ENCODE peak calls at places on chromosomes 2 and 18, in five cellular contexts. D is Peyer's patch, Z is psoas muscle, E is GM23248, L is right cardiac atrium. Y is an unnamed sample.
A peak's percentile ranks its signal among the peaks of the same experiment; 100 is the strongest.

GRCh38 chr2:201964631-201965206 is 68.9 kb upstream of the FZD7 start:
- DNase-seq in D (no peak), Z (no peak), E (no peak), L (no peak), Y (no peak)

GRCh38 chr2:193542762-193543161 is 1348.0 kb upstream of the TMEFF2 start:
- DNase-seq in D (no peak), Z (no peak), E (no peak), L (no peak), Y (no peak)

GRCh38 chr18:57915848-57916596 is 112.9 kb upstream of the ATP8B1 start:
- DNase-seq in D (peak; percentile 71), Z (no peak), E (no peak), L (no peak), Y (no peak)

GRCh38 chr18:58135170-58135569 is 91.1 kb downstream of the NEDD4L start:
- DNase-seq in D (no peak), Z (no peak), E (peak; percentile 71), L (no peak), Y (no peak)

GRCh38 chr2:203126971-203127370 is 111.8 kb upstream of the CYP20A1 start:
- DNase-seq in D (no peak), Z (no peak), E (peak; percentile 31), L (no peak), Y (no peak)

GRCh38 chr2:112174383-112174782 is 36.2 kb downstream of the FBLN7 start:
- DNase-seq in D (no peak), Z (no peak), E (no peak), L (no peak), Y (no peak)

GRCh38 chr18:42030586-42031182 is 75.7 kb downstream of the PIK3C3 start:
- DNase-seq in D (no peak), Z (no peak), E (peak; percentile 55), L (no peak), Y (no peak)

GRCh38 chr2:207828361-207829057 is 58.8 kb upstream of the FZD5 start:
- DNase-seq in D (no peak), Z (no peak), E (no peak), L (no peak), Y (no peak)

GRCh38 chr2:74286725-74287124 is 56.5 kb downstream of the SLC4A5 start:
- DNase-seq in D (no peak), Z (no peak), E (peak; percentile 65), L (no peak), Y (no peak)

GRCh38 chr2:36477744-36478143 is 120.2 kb downstream of the FEZ2 start:
- DNase-seq in D (no peak), Z (no peak), E (no peak), L (no peak), Y (no peak)

GRCh38 chr2:67485431-67485830 is 88.3 kb downstream of the ETAA1 start:
- DNase-seq in D (no peak), Z (no peak), E (peak; percentile 4), L (no peak), Y (no peak)

DNA sequence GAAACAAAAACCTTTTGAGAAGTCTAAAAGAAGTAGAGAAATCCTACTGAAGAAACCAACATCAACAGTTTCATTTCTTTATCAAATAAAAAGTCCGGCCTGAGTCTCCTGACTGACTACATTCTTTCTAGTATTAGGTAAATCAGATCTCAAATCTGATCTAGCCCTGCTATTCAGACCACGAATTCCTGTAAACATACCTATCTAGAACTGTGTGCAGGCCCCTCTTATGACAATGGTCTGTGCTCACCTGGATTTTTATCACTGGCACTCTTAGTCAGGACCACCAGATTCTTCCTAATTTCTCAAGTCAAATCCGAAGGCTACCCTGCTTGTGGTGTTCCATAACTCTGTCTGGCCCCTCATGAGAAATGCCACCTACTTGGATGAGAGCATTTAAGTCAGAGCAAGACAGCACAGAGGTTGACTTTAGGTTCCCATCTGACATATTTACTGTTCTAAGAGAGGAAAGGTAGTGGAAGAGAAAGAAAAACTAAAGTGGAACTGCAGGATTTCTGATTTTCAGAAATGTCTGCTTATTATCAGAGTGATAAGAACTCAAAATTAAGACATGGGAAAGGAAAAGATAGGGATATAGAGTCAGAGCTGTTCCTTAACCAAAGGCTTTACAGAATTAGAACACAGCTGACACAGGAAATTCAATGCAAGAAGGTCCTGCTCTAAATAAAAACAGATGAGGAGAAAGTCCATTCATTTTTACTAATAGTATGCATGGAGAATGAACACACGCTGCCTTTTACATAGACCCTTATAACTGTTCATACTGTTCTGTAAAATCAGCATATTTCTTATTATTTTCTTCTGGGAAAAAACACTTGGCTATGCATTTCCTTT is 56.5 kb downstream of the SLC8A1 start:
- DNase-seq in D (no peak), Z (no peak), E (peak; percentile 15), L (no peak), Y (no peak)
- H3K4me1 ChIP-seq in D (no peaks in the 10 kb centered on the region), Z (no peaks in the 10 kb centered on the region), E (peaks cover 20% of the 10 kb centered on the region), L (peaks cover 6% of the 10 kb centered on the region), Y (peaks cover 12% of the 10 kb centered on the region)

GRCh38 chr2:134361648-134362047 is 107.8 kb downstream of the MGAT5 start:
- DNase-seq in D (no peak), Z (no peak), E (no peak), L (no peak), Y (no peak)

GRCh38 chr2:134360750-134361487 is 107.0 kb downstream of the MGAT5 start:
- DNase-seq in D (no peak), Z (no peak), E (no peak), L (peak; percentile 76), Y (no peak)

GRCh38 chr2:134359367-134360081 is 105.7 kb downstream of the MGAT5 start:
- DNase-seq in D (peak; percentile 57), Z (no peak), E (no peak), L (no peak), Y (no peak)

GRCh38 chr2:134362751-134363150 is 108.9 kb downstream of the MGAT5 start:
- DNase-seq in D (no peak), Z (no peak), E (no peak), L (no peak), Y (no peak)

DNA sequence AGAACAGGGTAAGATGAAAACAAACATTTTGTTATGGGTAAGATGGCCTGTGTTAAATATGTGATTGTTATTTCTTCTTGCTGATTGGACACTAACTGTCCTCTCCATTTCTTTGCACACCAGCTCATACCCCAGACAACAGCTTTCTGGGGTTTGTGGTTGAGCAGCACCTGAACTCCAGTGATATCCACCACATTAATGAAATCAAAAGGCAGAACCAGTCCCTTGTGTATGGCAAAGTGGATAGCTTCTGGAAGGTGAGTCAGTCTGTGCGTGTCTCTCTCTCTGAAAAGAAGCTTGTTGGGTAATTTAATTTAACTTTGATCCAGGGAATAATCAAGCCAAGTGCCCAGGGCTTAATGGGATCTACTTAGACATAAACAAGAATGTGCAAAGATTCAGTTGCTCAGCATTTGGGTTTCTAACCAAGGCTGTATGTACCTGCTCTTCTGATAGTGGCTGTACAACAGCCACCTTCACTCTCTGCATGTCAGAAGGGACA is 108.3 kb downstream of the MGAT5 start:
- DNase-seq in D (no peak), Z (no peak), E (no peak), L (no peak), Y (no peak)
- H3K4me1 ChIP-seq in D (peaks cover 6% of the 10 kb centered on the region), Z (peaks cover 30% of the 10 kb centered on the region), E (no peaks in the 10 kb centered on the region), L (peaks cover 14% of the 10 kb centered on the region), Y (peaks cover 6% of the 10 kb centered on the region)

DNA sequence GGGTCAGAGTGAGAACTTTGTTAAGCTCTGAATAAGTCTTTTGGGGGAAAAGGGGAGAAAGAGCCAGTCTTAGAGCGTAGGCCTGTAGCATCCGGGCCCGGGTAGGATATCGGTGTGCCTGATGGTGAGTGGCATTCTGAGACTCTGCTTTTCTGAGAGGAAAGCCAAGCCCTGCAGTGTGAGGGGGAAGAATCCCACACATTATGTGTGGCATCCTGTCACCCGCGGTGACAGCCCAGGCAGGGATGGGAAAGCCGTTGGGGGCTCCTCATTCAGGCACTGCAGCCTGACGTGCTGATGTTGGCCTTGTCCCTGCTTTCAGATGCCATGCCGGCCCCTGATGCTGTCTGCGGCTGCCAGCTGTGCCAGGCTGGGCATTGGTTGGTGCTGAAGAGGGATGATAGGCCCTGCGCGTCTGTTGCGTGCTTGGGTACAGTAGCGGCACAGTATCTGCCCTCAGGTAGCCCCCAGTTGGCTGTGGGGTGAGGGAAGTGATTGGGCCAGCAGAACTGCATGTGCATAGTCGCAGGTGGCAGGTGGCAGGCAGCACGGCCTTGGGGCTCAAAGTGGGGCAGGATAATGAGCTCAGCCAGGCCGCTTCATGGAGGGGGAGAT is 37.6 kb downstream of the GLI2 start:
- DNase-seq in D (no peak), Z (peak; percentile 6), E (no peak), L (peak; percentile 38), Y (no peak)
- H3K4me1 ChIP-seq in D (no peaks in the 10 kb centered on the region), Z (no peaks in the 10 kb centered on the region), E (peaks cover 32% of the 10 kb centered on the region), L (peaks cover 2% of the 10 kb centered on the region), Y (no peaks in the 10 kb centered on the region)

DNA sequence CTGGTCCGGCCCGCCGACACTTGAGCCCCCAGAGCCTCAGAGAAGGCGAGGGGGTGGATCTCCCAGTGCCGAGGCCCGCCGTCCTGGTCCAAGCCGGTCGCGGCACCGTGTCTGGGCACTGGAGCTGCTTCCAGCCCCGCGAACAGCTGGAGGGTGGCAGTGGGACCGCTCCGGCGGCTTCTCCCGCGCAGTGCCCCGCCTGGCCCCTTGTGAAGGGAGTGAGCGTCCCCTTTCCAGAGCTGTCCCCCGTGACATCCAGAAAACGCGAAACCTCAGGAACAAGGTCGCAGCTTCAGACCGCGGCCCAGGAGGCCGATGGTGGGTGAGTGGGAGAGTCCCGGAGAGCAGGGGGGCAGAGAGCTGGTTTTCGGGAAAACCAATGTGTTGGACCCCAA is 579 bp upstream of the EMX1 start:
- DNase-seq in D (peak; percentile 45), Z (no peak), E (no peak), L (no peak), Y (peak; percentile 62)
- H3K4me1 ChIP-seq in D (peaks cover 53% of the 10 kb centered on the region), Z (peaks cover 38% of the 10 kb centered on the region), E (no peaks in the 10 kb centered on the region), L (peaks cover 6% of the 10 kb centered on the region), Y (no peaks in the 10 kb centered on the region)

DNA sequence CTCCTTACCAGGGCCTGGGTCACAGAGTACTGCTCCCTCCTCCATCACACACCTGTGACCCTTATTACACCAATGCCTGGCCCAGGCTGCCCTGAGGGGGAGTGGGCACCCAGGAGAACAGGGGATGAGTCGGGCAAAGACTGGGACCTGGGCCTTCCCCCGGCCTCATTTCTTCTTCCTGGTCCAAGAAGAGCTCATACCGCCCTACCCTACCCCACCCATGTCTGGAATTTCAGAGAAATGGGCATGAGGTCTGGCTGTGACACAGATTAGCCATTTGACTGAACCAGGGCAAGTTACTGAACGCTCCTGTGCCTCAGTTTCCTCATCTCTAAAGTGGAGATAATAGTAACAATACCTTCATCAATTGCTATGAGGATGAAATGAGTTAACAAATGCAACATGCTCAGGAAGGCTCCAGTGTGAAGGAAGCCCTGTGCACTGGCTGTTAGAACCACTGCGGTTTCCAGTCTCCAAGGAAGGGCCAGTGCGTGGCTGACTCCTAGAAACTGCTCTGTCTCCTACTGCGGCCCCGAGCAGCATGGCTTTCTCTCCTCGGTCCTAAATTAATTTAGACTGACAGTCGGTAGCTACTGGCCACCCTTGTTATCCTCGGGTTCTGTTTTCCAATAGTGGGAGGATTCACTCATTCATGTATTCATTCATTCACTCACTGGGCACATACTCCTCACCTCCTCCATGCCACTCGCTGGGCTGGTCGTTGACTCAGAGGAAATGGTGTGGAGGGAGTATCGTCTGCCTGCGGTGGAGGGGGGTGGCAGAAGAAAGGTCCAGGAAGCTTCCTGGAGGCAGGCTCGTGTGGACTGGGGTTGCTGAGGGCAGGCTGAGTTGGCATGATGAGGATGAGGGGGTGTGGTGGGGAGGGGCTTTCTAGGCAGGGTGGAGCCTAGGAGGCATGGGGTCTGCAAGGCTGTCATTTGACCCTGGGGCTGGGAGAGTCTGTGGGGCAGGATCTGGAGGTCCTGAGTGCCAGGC is 175.6 kb downstream of the GLI2 start:
- DNase-seq in D (no peak), Z (no peak), E (peak; percentile 87), L (peak; percentile 50), Y (no peak)
- H3K4me1 ChIP-seq in D (peaks cover 15% of the 10 kb centered on the region), Z (peaks cover 20% of the 10 kb centered on the region), E (peaks cover 52% of the 10 kb centered on the region), L (peaks cover 22% of the 10 kb centered on the region), Y (peaks cover 39% of the 10 kb centered on the region)

GRCh38 chr2:180145163-180145562 is 138.1 kb upstream of the CWC22 start:
- DNase-seq in D (no peak), Z (no peak), E (no peak), L (no peak), Y (no peak)
- H3K4me1 ChIP-seq in D (no peaks in the 10 kb centered on the region), Z (no peaks in the 10 kb centered on the region), E (no peaks in the 10 kb centered on the region), L (no peaks in the 10 kb centered on the region), Y (no peaks in the 10 kb centered on the region)